ENCODE peak calls at places on chromosome 11, in nine cellular contexts. C is right lobe of liver; Y is uterus; U is HCT116; J is tibial nerve; B is CD8-positive, alpha-beta T cell; F is MM.1S; I is Caco-2; G is NT2/D1. Z is an unnamed sample.

GRCh38 chr11:85724750-85725465 is 38.9 kb upstream of the CCDC89 start:
- DNase-seq in C (no peak), Y (no peak), J (no peak), B (no peak), U (no peak), I (no peak), G (no peak), F (no peak), Z (no peak)

GRCh38 chr11:123454060-123454651 is 24.1 kb downstream of the GRAMD1B start:
- DNase-seq in G (no peak), U (peak; percentile 88), F (no peak), I (no peak), C (no peak), Y (no peak), J (no peak), B (no peak), Z (no peak)

GRCh38 chr11:114079406-114080072 is 20.0 kb downstream of the ZBTB16 start:
- DNase-seq in F (no peak), B (no peak), J (no peak), I (no peak), C (no peak), U (no peak), Y (no peak), G (no peak), Z (no peak)

GRCh38 chr11:120329556-120329955 is 4.5 kb downstream of the TLCD5 start:
- DNase-seq in F (no peak), G (no peak), C (no peak), J (no peak), B (no peak), U (no peak), I (no peak), Y (no peak), Z (no peak)

GRCh38 chr11:33930317-33931021 is 38.6 kb upstream of the LMO2 start:
- DNase-seq in G (no peak), J (peak; percentile 34), C (no peak), U (no peak), Y (peak; percentile 50), F (no peak), B (no peak), I (no peak), Z (no peak)

GRCh38 chr11:5807580-5807979 is 1.1 kb upstream of the OR52N2 start:
- DNase-seq in Y (no peak), J (no peak), B (no peak), G (no peak), F (no peak), U (no peak), C (no peak), I (no peak), Z (no peak)

GRCh38 chr11:105588001-105588400 is 21.9 kb upstream of the GRIA4 start:
- DNase-seq in G (no peak), U (no peak), B (no peak), Y (no peak), I (no peak), C (no peak), F (no peak), J (no peak), Z (no peak)

GRCh38 chr11:34754171-34754823 is 133.4 kb downstream of the EHF start:
- DNase-seq in U (no peak), I (no peak), F (no peak), G (no peak), J (no peak), Y (no peak), C (no peak), B (no peak), Z (no peak)

GRCh38 chr11:9825315-9825714 is 161.4 kb downstream of the SWAP70 start:
- DNase-seq in U (no peak), B (no peak), J (no peak), I (no peak), F (no peak), C (no peak), G (no peak), Y (no peak), Z (no peak)

GRCh38 chr11:85752890-85753581 is 57.9 kb downstream of the SYTL2 start:
- DNase-seq in C (no peak), G (no peak), J (peak; percentile 20), B (peak; percentile 82), F (no peak), Y (peak; percentile 18), I (no peak), U (no peak), Z (no peak)

GRCh38 chr11:126989942-126990715 is 10.4 kb downstream of the KIRREL3 start:
- DNase-seq in I (peak; percentile 84), C (peak; percentile 74), Y (peak; percentile 34), B (peak; percentile 18), G (peak; percentile 66), J (peak; percentile 65), U (peak; percentile 18), F (peak; percentile 61), Z (peak; percentile 84)

DNA sequence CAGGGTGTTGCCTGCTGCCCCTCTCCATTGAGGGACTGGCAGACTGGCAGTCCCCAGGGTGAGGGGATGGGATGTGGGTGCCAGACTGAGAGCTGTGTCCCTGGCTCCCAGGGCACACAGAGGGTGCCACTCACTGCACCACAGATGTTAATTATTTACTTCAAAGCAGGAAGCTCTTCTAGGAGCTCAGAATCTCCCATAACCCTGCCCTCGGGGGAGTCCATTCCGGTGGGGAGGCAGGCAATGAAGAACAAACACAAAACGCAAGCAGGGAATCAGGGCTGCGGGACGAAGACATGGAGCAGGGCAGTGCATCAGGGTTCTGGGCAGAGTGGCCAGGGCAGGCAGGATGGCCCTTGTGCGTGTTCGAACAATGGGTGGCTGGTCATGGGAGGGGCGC is 24.4 kb upstream of the FLRT1 start:
- DNase-seq in C (no peak), G (no peak), J (no peak), F (no peak), Y (no peak), U (no peak), I (no peak), B (no peak), Z (no peak)
- H3K4me1 ChIP-seq in C (peaks cover 10% of the 10 kb centered on the region), G (peaks cover 33% of the 10 kb centered on the region), J (peaks cover 7% of the 10 kb centered on the region), F (no peaks in the 10 kb centered on the region), Y (peaks cover 4% of the 10 kb centered on the region), U (peaks cover 21% of the 10 kb centered on the region), I (no peaks in the 10 kb centered on the region), B (peaks cover 10% of the 10 kb centered on the region), Z (peaks cover 20% of the 10 kb centered on the region)

DNA sequence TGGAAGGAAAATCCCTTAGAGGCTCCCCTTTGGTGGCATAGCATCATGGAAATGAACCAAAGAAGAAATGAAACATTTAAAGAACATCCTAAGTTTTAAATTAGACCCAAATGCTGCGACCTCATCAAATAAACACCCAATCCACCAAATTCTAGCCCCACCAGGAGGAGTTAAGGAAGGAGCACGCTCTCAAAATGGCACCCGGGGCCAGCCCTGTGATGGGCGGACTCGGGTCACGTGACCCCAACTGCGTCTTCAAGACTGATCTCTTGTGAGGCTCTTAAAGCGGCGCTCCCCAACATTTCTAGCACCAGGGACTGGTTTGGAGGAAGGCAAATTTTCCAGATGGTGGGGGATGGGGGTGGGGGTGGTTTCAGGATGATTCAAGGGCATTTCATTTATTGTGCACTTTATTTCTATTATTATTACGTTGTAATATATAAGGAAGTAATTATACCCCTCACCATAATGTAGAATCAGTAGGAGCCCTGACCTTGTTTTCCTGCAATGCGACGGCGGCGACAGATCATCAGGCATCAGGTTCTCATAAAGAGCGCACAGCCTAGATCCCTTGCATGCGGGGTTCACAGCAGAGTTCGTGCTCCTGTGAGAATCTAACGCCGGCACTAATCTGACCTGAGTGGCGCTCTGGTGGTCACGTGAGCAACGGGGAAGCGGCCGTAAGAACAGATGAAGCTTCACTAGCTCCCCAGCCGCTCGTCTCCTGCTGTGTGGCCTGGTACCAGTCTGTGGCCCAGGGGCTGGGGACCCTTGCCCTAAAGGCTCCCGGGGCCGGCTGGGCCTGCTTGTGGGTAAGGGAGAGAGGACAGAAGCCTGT is 90.6 kb upstream of the SLC22A12 start:
- DNase-seq in G (no peak), B (no peak), J (no peak), I (no peak), U (peak; percentile 4), Y (no peak), C (no peak), F (no peak), Z (no peak)
- H3K4me3 ChIP-seq in G (no peak overlapping the region), B (no peak overlapping the region), J (no peak overlapping the region), I (no peak overlapping the region), U (no peak overlapping the region), Y (no peak overlapping the region), C (no peak overlapping the region), F (no peak overlapping the region), Z (no peak overlapping the region)

DNA sequence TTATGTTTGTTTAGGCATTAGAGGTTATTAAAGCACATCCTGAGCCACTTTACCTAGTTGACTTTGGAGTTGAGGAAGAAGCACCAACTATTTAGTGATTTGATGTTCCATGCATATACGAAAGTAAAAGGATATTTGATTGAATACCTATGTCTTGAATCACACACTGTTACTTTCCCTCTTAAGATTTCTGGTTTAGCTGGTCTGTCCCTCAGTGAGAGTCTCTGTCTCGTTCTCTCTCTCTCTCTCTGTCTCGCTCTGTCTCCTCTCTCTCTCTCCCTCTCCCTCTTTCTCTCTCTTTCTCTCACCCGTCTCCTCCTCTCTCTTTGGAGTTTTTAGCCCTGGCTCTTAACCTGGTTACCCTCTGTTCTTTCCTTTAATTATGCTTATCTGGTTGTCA is 11.0 kb downstream of the CTNND1 start:
- DNase-seq in C (no peak), I (no peak), B (no peak), F (no peak), Y (no peak), G (no peak), J (no peak), U (no peak), Z (no peak)
- H3K4me1 ChIP-seq in C (peaks cover 64% of the 10 kb centered on the region), I (peaks cover 71% of the 10 kb centered on the region), B (no peaks in the 10 kb centered on the region), F (no peaks in the 10 kb centered on the region), Y (peaks cover 22% of the 10 kb centered on the region), G (no peaks in the 10 kb centered on the region), J (peaks cover 47% of the 10 kb centered on the region), U (peaks cover 82% of the 10 kb centered on the region), Z (peaks cover 32% of the 10 kb centered on the region)

GRCh38 chr11:94870422-94870821 is 102.3 kb downstream of the AMOTL1 start:
- DNase-seq in Y (no peak), F (no peak), G (no peak), J (no peak), C (no peak), B (no peak), U (no peak), I (no peak), Z (no peak)
- H3K4me3 ChIP-seq in Y (no peak overlapping the region), F (no peak overlapping the region), G (no peak overlapping the region), J (no peak overlapping the region), C (no peak overlapping the region), B (no peak overlapping the region), U (no peak overlapping the region), I (no peak overlapping the region), Z (no peak overlapping the region)

DNA sequence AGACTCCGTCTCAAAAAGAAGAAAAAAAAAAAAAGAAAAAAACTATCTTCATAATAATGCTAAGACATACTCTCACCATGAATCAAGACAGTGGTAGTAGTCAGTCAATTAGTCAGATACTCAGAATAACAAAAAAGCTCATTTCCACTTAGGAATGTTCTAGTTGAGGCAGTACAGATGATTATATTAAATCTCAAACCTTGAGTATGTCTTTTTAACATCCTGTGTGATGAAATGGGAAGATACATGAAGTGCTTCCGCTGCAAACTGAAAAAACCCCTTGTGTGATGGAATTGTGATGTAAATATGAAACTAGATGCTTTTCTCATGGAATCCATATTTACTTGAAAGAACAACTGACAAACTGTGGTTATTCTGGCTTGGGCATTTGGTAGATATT is 13.7 kb downstream of the AMOTL1 start:
- DNase-seq in C (no peak), U (no peak), Y (no peak), G (no peak), J (no peak), I (no peak), F (no peak), B (no peak), Z (no peak)
- H3K4me1 ChIP-seq in C (no peaks in the 10 kb centered on the region), U (peaks cover 4% of the 10 kb centered on the region), Y (no peaks in the 10 kb centered on the region), G (no peaks in the 10 kb centered on the region), J (peaks cover 38% of the 10 kb centered on the region), I (peaks cover 32% of the 10 kb centered on the region), F (peaks cover 9% of the 10 kb centered on the region), B (no peaks in the 10 kb centered on the region), Z (peaks cover 19% of the 10 kb centered on the region)

GRCh38 chr11:20598487-20598886 is 921 bp upstream of the SLC6A5 start:
- DNase-seq in B (no peak), U (no peak), Y (no peak), G (no peak), J (no peak), I (no peak), F (no peak), C (no peak), Z (no peak)
- H3K4me3 ChIP-seq in B (no peak overlapping the region), U (no peak overlapping the region), Y (no peak overlapping the region), G (no peak overlapping the region), J (no peak overlapping the region), I (no peak overlapping the region), F (no peak overlapping the region), C (no peak overlapping the region), Z (no peak overlapping the region)